ENCODE peak calls at places on chromosomes 16 and 17, in five cellular contexts. One of them, this sample, is unnamed.
A peak's percentile ranks its signal among the peaks of the same experiment; 100 is the strongest.

GRCh38 chr16:70490261-70490660 is 33.1 kb downstream of the COG4 start:
- DNase-seq in astrocyte: no peak
- DNase-seq in cardiac fibroblast: no peak
- DNase-seq in nephron progenitor cell: no peak
- DNase-seq in transverse colon: no peak
- DNase-seq in this sample: no peak

GRCh38 chr17:933168-934083 is 46.1 kb downstream of the NXN start:
- DNase-seq in astrocyte: peak; percentile 100
- DNase-seq in cardiac fibroblast: peak; percentile 92
- DNase-seq in nephron progenitor cell: no peak
- DNase-seq in transverse colon: no peak
- DNase-seq in this sample: peak; percentile 96

GRCh38 chr17:83080641-83081560 is 1.5 kb downstream of the METRNL start:
- DNase-seq in astrocyte: no peak
- DNase-seq in cardiac fibroblast: peak; percentile 52
- DNase-seq in nephron progenitor cell: peak; percentile 68
- DNase-seq in transverse colon: peak; percentile 52
- DNase-seq in this sample: no peak

GRCh38 chr16:12544477-12545291 is 259.0 kb downstream of the CPPED1 start:
- DNase-seq in astrocyte: peak; percentile 21
- DNase-seq in cardiac fibroblast: no peak
- DNase-seq in nephron progenitor cell: no peak
- DNase-seq in transverse colon: no peak
- DNase-seq in this sample: no peak

GRCh38 chr17:57419940-57420522 is 163.7 kb downstream of the MSI2 start:
- DNase-seq in astrocyte: no peak
- DNase-seq in cardiac fibroblast: no peak
- DNase-seq in nephron progenitor cell: no peak
- DNase-seq in transverse colon: no peak
- DNase-seq in this sample: no peak

GRCh38 chr17:65173284-65173793 is 36.2 kb downstream of the RGS9 start:
- DNase-seq in astrocyte: peak; percentile 28
- DNase-seq in cardiac fibroblast: peak; percentile 84
- DNase-seq in nephron progenitor cell: no peak
- DNase-seq in transverse colon: peak; percentile 46
- DNase-seq in this sample: peak; percentile 89

GRCh38 chr17:12178644-12179330 is 158.1 kb downstream of the MAP2K4 start:
- DNase-seq in astrocyte: no peak
- DNase-seq in cardiac fibroblast: no peak
- DNase-seq in nephron progenitor cell: no peak
- DNase-seq in transverse colon: no peak
- DNase-seq in this sample: no peak

GRCh38 chr17:63369233-63369632 is 76.9 kb downstream of the CYB561 start:
- DNase-seq in astrocyte: peak; percentile 74
- DNase-seq in cardiac fibroblast: peak; percentile 52
- DNase-seq in nephron progenitor cell: no peak
- DNase-seq in transverse colon: no peak
- DNase-seq in this sample: peak; percentile 44

GRCh38 chr17:1573932-1574696 is 11.5 kb upstream of the PITPNA start:
- DNase-seq in astrocyte: peak; percentile 26
- DNase-seq in cardiac fibroblast: peak; percentile 85
- DNase-seq in nephron progenitor cell: peak; percentile 88
- DNase-seq in transverse colon: peak; percentile 89
- DNase-seq in this sample: peak; percentile 79

GRCh38 chr16:3363793-3364192 is 8.1 kb downstream of the OR2C1 start:
- DNase-seq in astrocyte: no peak
- DNase-seq in cardiac fibroblast: no peak
- DNase-seq in nephron progenitor cell: no peak
- DNase-seq in transverse colon: no peak
- DNase-seq in this sample: no peak
- TF ChIP-seq CTCF in astrocyte: no peak
- TF ChIP-seq CTCF in cardiac fibroblast: no peak
- TF ChIP-seq CTCF in nephron progenitor cell: no peak
- TF ChIP-seq CTCF in transverse colon: no peak
- TF ChIP-seq CTCF in this sample: no peak

DNA sequence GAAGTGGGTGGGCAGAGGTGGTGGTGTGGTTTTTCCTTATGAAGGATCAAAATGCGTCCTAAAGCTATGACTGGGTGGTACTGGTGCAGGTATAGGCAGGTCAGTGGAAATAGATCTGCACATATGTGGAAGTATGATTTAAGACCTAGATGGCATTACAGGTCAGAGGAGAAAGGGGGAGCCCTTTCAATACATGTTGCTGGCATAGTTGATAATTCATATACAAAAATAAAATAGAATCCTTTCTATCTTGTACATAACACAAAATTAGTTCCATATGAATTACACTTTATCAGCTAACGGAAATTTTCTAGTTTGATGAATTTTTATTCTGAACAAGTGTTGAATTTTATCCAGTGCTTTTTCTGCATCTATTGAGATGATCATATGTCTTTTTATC is 20.8 kb upstream of the PIK3R5 start:
- DNase-seq in astrocyte: no peak
- DNase-seq in cardiac fibroblast: no peak
- DNase-seq in nephron progenitor cell: no peak
- DNase-seq in transverse colon: no peak
- DNase-seq in this sample: no peak
- TF ChIP-seq CTCF in astrocyte: no peak
- TF ChIP-seq CTCF in cardiac fibroblast: no peak
- TF ChIP-seq CTCF in nephron progenitor cell: no peak
- TF ChIP-seq CTCF in transverse colon: no peak
- TF ChIP-seq CTCF in this sample: no peak

GRCh38 chr16:89973654-89974335 is 25.2 kb downstream of the DEF8 start:
- DNase-seq in astrocyte: no peak
- DNase-seq in cardiac fibroblast: no peak
- DNase-seq in nephron progenitor cell: no peak
- DNase-seq in transverse colon: peak; percentile 32
- DNase-seq in this sample: no peak
- TF ChIP-seq CTCF in astrocyte: no peak
- TF ChIP-seq CTCF in cardiac fibroblast: no peak
- TF ChIP-seq CTCF in nephron progenitor cell: no peak
- TF ChIP-seq CTCF in transverse colon: no peak
- TF ChIP-seq CTCF in this sample: no peak

DNA sequence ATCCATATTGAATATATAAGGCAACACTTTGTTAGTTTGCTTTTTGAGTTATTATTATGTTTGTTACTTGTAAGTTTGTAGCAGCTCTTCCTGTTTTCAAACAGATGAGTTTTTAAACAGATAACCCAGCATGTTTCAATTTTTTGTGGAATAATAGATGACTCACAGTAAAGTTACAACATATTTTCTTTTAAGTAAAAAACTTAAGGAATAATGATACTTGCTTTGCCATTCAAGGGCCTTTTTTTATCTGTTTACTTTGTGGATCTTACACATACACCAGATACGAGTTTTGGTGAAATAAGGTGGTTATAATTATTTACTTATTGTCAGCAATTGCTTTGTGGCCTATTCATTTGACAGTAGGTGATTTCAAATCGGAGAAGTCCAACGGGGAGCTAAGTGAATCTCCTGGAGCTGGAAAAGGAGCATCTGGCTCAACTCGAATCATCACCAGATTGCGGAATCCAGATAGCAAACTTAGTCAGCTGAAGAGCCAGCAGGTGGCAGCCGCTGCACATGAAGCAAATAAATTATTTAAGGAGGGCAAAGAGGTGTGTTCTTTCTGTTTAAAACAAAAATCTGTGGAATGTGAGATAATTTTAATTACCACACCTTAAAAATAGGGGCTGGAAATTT is 66.3 kb downstream of the BPTF start:
- DNase-seq in astrocyte: peak; percentile 40
- DNase-seq in cardiac fibroblast: peak; percentile 61
- DNase-seq in nephron progenitor cell: no peak
- DNase-seq in transverse colon: peak; percentile 14
- DNase-seq in this sample: peak; percentile 85
- TF ChIP-seq CTCF in astrocyte: peak; percentile 26
- TF ChIP-seq CTCF in cardiac fibroblast: peak; percentile 42
- TF ChIP-seq CTCF in nephron progenitor cell: no peak
- TF ChIP-seq CTCF in transverse colon: peak; percentile 16
- TF ChIP-seq CTCF in this sample: peak; percentile 43

GRCh38 chr17:42670199-42670924 is 6.4 kb downstream of the PLEKHH3 start:
- DNase-seq in astrocyte: no peak
- DNase-seq in cardiac fibroblast: no peak
- DNase-seq in nephron progenitor cell: peak; percentile 74
- DNase-seq in transverse colon: no peak
- DNase-seq in this sample: no peak

GRCh38 chr17:42660692-42661345 is 1.7 kb downstream of the TUBG2 start:
- DNase-seq in astrocyte: peak; percentile 64
- DNase-seq in cardiac fibroblast: peak; percentile 74
- DNase-seq in nephron progenitor cell: no peak
- DNase-seq in transverse colon: peak; percentile 60
- DNase-seq in this sample: peak; percentile 88

GRCh38 chr17:42669705-42670198 is 7.0 kb downstream of the PLEKHH3 start:
- DNase-seq in astrocyte: no peak
- DNase-seq in cardiac fibroblast: no peak
- DNase-seq in nephron progenitor cell: no peak
- DNase-seq in transverse colon: no peak
- DNase-seq in this sample: no peak

GRCh38 chr17:42667088-42667951 is 8.2 kb downstream of the TUBG2 start:
- DNase-seq in astrocyte: peak; percentile 71
- DNase-seq in cardiac fibroblast: peak; percentile 85
- DNase-seq in nephron progenitor cell: no peak
- DNase-seq in transverse colon: peak; percentile 59
- DNase-seq in this sample: peak; percentile 82

DNA sequence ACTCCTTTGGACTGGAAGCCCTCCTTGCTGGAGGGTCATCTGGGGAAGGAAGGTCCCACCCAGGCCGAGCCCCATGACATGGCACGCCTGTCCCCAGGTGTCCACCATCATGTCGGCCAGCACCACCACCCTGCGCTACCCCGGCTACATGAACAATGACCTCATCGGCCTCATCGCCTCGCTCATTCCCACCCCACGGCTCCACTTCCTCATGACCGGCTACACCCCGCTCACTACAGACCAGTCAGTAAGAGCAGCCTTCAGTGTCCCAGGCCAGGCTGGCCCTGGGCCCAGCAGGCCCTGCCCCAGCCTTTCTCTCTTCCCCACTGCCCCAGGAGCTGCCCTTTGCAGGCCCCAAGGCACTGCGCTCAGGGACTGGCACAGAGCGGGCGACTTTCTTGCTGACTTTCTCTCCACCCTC is 6.5 kb downstream of the TUBG2 start:
- DNase-seq in astrocyte: no peak
- DNase-seq in cardiac fibroblast: no peak
- DNase-seq in nephron progenitor cell: no peak
- DNase-seq in transverse colon: no peak
- DNase-seq in this sample: no peak
- TF ChIP-seq CTCF in astrocyte: no peak
- TF ChIP-seq CTCF in cardiac fibroblast: no peak
- TF ChIP-seq CTCF in nephron progenitor cell: no peak
- TF ChIP-seq CTCF in transverse colon: no peak
- TF ChIP-seq CTCF in this sample: no peak

GRCh38 chr16:86874141-86874540 is 295.8 kb downstream of the FOXL1 start:
- DNase-seq in astrocyte: no peak
- DNase-seq in cardiac fibroblast: no peak
- DNase-seq in nephron progenitor cell: no peak
- DNase-seq in transverse colon: no peak
- DNase-seq in this sample: no peak
- TF ChIP-seq CTCF in astrocyte: peak; percentile 39
- TF ChIP-seq CTCF in cardiac fibroblast: peak; percentile 73
- TF ChIP-seq CTCF in nephron progenitor cell: peak; percentile 45
- TF ChIP-seq CTCF in transverse colon: peak; percentile 47
- TF ChIP-seq CTCF in this sample: peak; percentile 73

DNA sequence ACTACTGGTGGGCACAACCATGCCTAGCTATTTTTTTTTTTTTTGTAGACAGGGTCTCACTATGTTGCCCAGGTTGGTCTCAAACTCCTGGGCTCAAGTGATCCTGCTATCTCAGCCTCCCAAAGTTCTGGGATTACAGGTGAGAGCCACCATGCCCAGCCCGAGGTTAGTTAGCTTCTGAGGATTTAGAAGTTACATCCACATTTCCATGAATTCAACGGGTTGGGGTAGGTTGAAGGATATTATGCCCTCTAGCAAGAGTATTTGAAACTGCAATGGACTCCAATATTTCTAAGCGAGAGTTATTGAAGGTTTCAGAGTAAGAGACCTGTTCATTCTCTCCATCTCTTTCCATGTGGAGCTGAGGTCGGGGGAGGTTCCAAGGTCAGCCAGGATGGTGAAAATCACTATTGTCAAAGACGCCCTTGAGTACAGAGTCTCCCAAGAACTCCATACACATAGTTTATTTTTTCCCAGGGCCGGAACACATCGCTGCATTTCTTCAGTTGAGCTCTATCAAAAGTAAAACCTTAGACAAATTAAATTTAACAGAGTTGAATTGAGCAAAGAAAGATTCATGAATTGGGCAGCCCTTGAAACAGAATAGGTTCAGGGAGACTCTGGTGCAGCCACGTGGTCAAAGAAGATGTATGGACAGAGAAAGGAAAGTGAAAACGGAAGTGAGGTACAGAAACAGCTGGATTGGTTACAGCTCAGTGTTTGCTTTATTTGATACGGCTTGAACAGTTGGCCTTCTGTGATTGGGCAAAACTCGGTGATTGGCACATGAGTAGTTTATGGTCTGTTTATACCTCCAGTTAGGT is 19.0 kb upstream of the ITPRIPL2 start:
- DNase-seq in astrocyte: no peak
- DNase-seq in cardiac fibroblast: no peak
- DNase-seq in nephron progenitor cell: no peak
- DNase-seq in transverse colon: peak; percentile 50
- DNase-seq in this sample: peak; percentile 40
- TF ChIP-seq CTCF in astrocyte: no peak
- TF ChIP-seq CTCF in cardiac fibroblast: no peak
- TF ChIP-seq CTCF in nephron progenitor cell: no peak
- TF ChIP-seq CTCF in transverse colon: no peak
- TF ChIP-seq CTCF in this sample: no peak

This sample was measured in fibroblast of villous mesenchyme.